ENCODE peak calls at places on chromosomes 11 and 22, in five cellular contexts. Z, L, G, O and A are unnamed samples.
A peak's percentile ranks its signal among the peaks of the same experiment; 100 is the strongest.

GRCh38 chr22:26646158-26646557 is 11.2 kb upstream of the MIAT start:
- DNase-seq in Z (no peak), L (no peak), G (no peak), O (no peak), A (no peak)

GRCh38 chr22:37244114-37244921 is at the start of gene RAC2:
- DNase-seq in Z (peak; percentile 98), L (no peak), G (peak; percentile 50), O (peak; percentile 92), A (peak; percentile 58)

GRCh38 chr11:19996591-19996990 is 163.7 kb downstream of the DBX1 start:
- DNase-seq in Z (no peak), L (no peak), G (no peak), O (no peak), A (no peak)

GRCh38 chr11:8242480-8243280 is 21.0 kb downstream of the LMO1 start:
- DNase-seq in Z (no peak), L (no peak), G (no peak), O (no peak), A (no peak)

GRCh38 chr11:68317147-68317785 is 4.9 kb downstream of the LRP5 start:
- DNase-seq in Z (no peak), L (no peak), G (no peak), O (no peak), A (no peak)

GRCh38 chr11:65578667-65579066 is 2.8 kb downstream of the EHBP1L1 start:
- DNase-seq in Z (no peak), L (no peak), G (no peak), O (no peak), A (no peak)

GRCh38 chr22:24758164-24758799 is 16.2 kb downstream of the PIWIL3 start:
- DNase-seq in Z (peak; percentile 61), L (peak; percentile 14), G (peak; percentile 63), O (no peak), A (peak; percentile 72)

GRCh38 chr22:49395617-49396016 is 432.1 kb downstream of the BRD1 start:
- DNase-seq in Z (no peak), L (no peak), G (no peak), O (no peak), A (peak; percentile 10)

GRCh38 chr22:17198188-17199130 is 20.8 kb downstream of the ADA2 start:
- DNase-seq in Z (no peak), L (no peak), G (peak; percentile 80), O (peak; percentile 83), A (peak; percentile 35)

GRCh38 chr11:17529814-17530162 is 14.4 kb downstream of the USH1C start:
- DNase-seq in Z (no peak), L (no peak), G (peak; percentile 51), O (no peak), A (no peak)

GRCh38 chr11:19696073-19696472 is 16.6 kb upstream of the NAV2 start:
- DNase-seq in Z (no peak), L (no peak), G (no peak), O (no peak), A (no peak)

GRCh38 chr22:23008887-23009286 is 61.4 kb upstream of the GNAZ start:
- DNase-seq in Z (no peak), L (no peak), G (no peak), O (no peak), A (no peak)

DNA sequence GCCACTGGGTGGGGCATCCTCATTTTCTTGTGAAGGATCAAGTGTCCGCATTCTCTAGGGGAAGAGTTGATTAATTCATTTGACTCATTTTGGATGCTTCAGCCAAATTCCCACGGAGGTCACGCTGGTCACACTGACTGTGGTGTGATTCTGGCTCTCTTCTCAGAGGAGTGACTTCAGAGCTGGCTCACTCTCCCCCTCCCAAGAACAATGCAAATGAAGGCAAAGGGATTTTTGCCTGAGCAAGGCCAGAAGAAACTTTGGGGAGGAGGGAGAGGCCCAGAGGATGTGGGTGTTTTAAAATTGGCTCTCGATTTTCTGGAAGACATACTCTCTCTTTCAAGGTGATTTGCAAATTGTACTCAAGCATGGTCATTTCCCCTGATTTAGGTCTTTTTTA is 51.1 kb upstream of the LMO2 start:
- DNase-seq in Z (peak; percentile 23), L (no peak), G (no peak), O (no peak), A (peak; percentile 60)
- TF ChIP-seq CTCF in Z (no peak), L (no peak), G (no peak), O (no peak), A (no peak)

DNA sequence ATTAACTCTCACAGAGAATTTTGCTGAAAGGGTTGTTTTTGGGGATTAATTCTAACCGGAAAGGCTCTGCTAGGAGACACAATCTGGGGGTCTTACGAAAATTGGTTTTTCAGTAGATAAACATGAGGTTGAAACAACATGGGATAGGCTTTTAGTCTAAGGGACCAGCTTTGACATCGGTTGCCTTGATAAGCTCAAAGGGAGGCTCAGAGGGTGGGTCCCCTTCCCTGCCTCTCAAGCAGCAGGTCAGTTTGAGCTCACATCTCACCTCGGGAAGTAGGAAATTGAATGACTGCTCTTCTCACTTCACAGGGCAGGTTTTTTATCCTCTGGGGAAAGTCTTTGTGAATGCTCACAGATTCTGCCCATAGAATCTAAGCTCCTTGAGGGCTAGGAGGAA is 70.2 kb upstream of the KIRREL3 start:
- DNase-seq in Z (no peak), L (no peak), G (no peak), O (no peak), A (no peak)
- H3K4me3 ChIP-seq in Z (no peak overlapping the region), L (no peak overlapping the region), G (no peak overlapping the region), O (no peak overlapping the region), A (no peak overlapping the region)

DNA sequence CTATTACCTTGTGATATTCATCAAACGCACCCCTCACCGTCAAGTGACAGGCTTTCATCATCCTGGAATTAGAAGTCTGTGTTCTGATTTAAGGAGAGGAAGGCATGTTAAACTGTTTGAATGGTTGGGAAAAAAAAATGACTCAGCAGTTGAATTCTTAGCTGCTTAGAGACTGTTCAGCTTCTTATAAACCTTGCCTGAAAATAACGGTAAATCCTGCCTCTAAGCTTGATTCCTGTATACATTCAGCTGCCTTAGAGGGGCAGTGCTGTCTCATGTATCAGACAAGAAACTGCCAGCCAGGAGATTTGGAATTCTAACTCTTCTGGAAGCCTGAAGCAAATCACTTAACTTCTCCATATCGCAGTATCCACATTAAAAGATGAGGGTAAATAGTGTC is 437.4 kb downstream of the JRKL start:
- DNase-seq in Z (no peak), L (no peak), G (peak; percentile 19), O (no peak), A (peak; percentile 32)
- TF ChIP-seq CTCF in Z (no peak), L (no peak), G (no peak), O (peak; percentile 22), A (peak; percentile 33)

DNA sequence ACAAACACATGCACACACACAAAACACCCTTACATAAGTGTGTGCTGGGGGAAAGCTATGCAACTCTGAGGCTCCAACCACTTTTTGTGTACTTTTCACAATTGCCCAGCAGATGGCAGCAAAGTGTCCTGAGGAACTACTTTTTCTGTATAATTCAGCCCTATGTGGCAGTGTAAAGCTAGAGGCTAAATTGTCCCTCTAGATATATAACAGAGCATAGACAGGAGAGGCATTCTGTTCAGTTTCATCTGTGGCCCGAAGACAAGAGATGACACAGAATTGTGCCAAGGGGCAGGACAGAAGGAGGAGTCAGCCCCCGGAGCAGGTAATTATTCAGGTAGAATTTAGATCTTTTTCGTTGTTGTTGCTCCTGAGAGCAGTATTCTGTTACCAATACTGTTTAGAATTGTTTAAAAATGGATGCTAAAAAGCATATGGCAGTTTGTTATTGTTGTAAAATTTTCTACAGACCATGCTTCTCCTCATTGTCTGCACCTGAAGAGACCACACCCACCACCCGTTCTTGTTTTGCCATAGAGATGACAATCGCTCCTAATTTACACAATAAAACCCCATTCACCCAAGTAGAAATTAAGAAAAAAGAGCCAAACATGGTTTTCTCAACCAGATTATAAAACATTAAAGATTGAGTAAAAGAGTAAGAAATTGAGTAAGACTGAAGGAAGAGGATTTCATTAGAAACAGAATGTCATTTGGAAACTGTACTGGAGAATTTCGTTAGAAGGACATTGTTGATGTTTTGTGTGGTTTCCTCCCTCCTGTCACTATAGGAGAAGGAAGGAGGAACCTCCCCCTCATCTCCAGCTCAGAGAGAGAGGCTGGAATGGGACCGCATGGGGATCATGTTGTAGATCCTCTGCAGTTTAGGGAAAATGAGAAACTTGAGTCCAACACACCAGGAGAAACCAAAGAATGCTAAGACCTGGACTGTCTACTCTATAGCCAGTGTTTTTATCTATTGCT is 14.5 kb upstream of the MS4A7 start:
- DNase-seq in Z (peak; percentile 86), L (peak; percentile 45), G (peak; percentile 75), O (no peak), A (peak; percentile 52)
- H3K4me3 ChIP-seq in Z (peak overlapping the region; percentile 27), L (no peak overlapping the region), G (no peak overlapping the region), O (no peak overlapping the region), A (no peak overlapping the region)